ENCODE peak calls at places on chromosomes 3 and 15, in ten cellular contexts. H, R, X, C, E, Y, F, U, T and M are unnamed samples.

GRCh38 chr15:85142324-85142723 is 160.7 kb downstream of the PDE8A start:
- DNase-seq in H (no peak), U (peak; percentile 5), E (peak; percentile 63), T (no peak), R (no peak), X (peak; percentile 75), Y (peak; percentile 53), C (peak; percentile 63), F (no peak), M (no peak)

GRCh38 chr15:78641876-78642275 is 866 bp upstream of the CHRNB4 start:
- DNase-seq in R (no peak), C (no peak), Y (no peak), T (no peak), X (no peak), H (peak; percentile 46), U (no peak), F (peak; percentile 43), E (no peak), M (no peak)

GRCh38 chr3:143895805-143896204 is 47.5 kb upstream of the SLC9A9 start:
- DNase-seq in F (no peak), U (no peak), T (peak; percentile 3), C (peak; percentile 17), R (no peak), Y (peak; percentile 40), X (peak; percentile 2), E (no peak), H (no peak), M (no peak)

GRCh38 chr15:56913670-56914069 is 4.8 kb upstream of the TCF12 start:
- DNase-seq in X (peak; percentile 25), H (no peak), C (no peak), Y (peak; percentile 84), T (no peak), E (no peak), U (peak; percentile 33), R (no peak), F (peak; percentile 38), M (no peak)

GRCh38 chr3:98680723-98681122 is 82.4 kb upstream of the ST3GAL6 start:
- DNase-seq in U (no peak), F (no peak), Y (no peak), T (no peak), C (peak; percentile 82), H (no peak), R (no peak), X (peak; percentile 20), E (peak; percentile 87), M (no peak)

GRCh38 chr15:82850731-82851130 is 41.3 kb downstream of the WHAMM start:
- DNase-seq in U (no peak), T (no peak), R (no peak), C (no peak), Y (no peak), E (no peak), X (no peak), F (no peak), H (no peak), M (no peak)

GRCh38 chr3:14223595-14223994 is 45.0 kb downstream of the LSM3 start:
- DNase-seq in F (no peak), C (no peak), R (no peak), X (no peak), Y (no peak), E (no peak), T (no peak), U (no peak), H (no peak), M (no peak)

GRCh38 chr3:197155039-197155438 is 125.4 kb upstream of the MELTF start:
- DNase-seq in U (no peak), X (no peak), R (no peak), H (no peak), Y (no peak), C (no peak), E (no peak), F (no peak), T (no peak), M (no peak)

GRCh38 chr3:12170207-12170606 is 11.5 kb upstream of the TIMP4 start:
- DNase-seq in E (no peak), U (no peak), T (no peak), C (peak; percentile 77), Y (peak; percentile 60), F (no peak), H (no peak), R (no peak), X (peak; percentile 77), M (no peak)

GRCh38 chr15:75178171-75178937 is 23.3 kb upstream of the C15orf39 start:
- DNase-seq in T (no peak), F (peak; percentile 71), U (no peak), C (peak; percentile 14), X (no peak), H (no peak), Y (no peak), E (no peak), R (no peak), M (no peak)

GRCh38 chr3:129934234-129935123 is 40.0 kb upstream of the TRH start:
- DNase-seq in R (no peak), T (peak; percentile 41), F (peak; percentile 68), E (no peak), C (peak; percentile 23), H (no peak), Y (peak; percentile 40), X (peak; percentile 16), U (no peak), M (no peak)

GRCh38 chr15:83973816-83974215 is 261.8 kb upstream of the GOLGA6L4 start:
- DNase-seq in C (peak; percentile 17), F (peak; percentile 33), H (peak; percentile 35), Y (peak; percentile 17), X (peak; percentile 4), U (no peak), T (peak; percentile 22), R (no peak), E (no peak), M (peak; percentile 30)

GRCh38 chr15:84402856-84403608 is 167.5 kb downstream of the GOLGA6L4 start:
- DNase-seq in T (no peak), Y (no peak), F (no peak), U (no peak), R (no peak), X (no peak), C (no peak), E (no peak), H (peak; percentile 4), M (no peak)

GRCh38 chr15:63380151-63380827 is 1.4 kb downstream of the CA12 start:
- DNase-seq in U (no peak), Y (no peak), X (no peak), H (no peak), T (no peak), R (no peak), E (no peak), F (no peak), C (no peak), M (no peak)
- H3K4me3 ChIP-seq in U (peak overlapping the region; percentile 64), Y (peak overlapping the region; percentile 70), X (no peak overlapping the region), H (no peak overlapping the region), T (no peak overlapping the region), R (peak overlapping the region; percentile 73), E (peak overlapping the region; percentile 81), F (peak overlapping the region; percentile 72), C (peak overlapping the region; percentile 82), M (no peak overlapping the region)

GRCh38 chr3:43726511-43726910 is 35.8 kb downstream of the ABHD5 start:
- DNase-seq in T (no peak), E (no peak), U (no peak), X (peak; percentile 68), Y (peak; percentile 57), R (no peak), H (no peak), C (peak; percentile 90), F (no peak), M (no peak)
- TF ChIP-seq CTCF in T (no peak), E (no peak), U (no peak), X (no peak), Y (no peak), R (no peak), H (no peak), C (no peak), F (no peak), M (no peak)

GRCh38 chr3:194995334-194995733 is 275.6 kb downstream of the XXYLT1 start:
- DNase-seq in Y (no peak), R (no peak), H (no peak), U (no peak), X (no peak), F (no peak), C (no peak), T (no peak), E (no peak), M (no peak)
- H3K4me3 ChIP-seq in Y (no peak overlapping the region), R (no peak overlapping the region), H (no peak overlapping the region), U (no peak overlapping the region), X (no peak overlapping the region), F (no peak overlapping the region), C (no peak overlapping the region), T (no peak overlapping the region), E (no peak overlapping the region), M (no peak overlapping the region)

GRCh38 chr3:36843065-36844051 is 79.0 kb upstream of the DCLK3 start:
- DNase-seq in U (no peak), F (peak; percentile 85), C (peak; percentile 43), H (peak; percentile 77), X (peak; percentile 23), Y (peak; percentile 33), E (peak; percentile 20), T (peak; percentile 17), R (no peak), M (no peak)
- TF ChIP-seq CTCF in U (peak; percentile 60), F (peak; percentile 74), C (peak; percentile 69), H (peak; percentile 94), X (peak; percentile 42), Y (peak; percentile 80), E (peak; percentile 82), T (peak; percentile 69), R (peak; percentile 45), M (peak; percentile 86)

GRCh38 chr3:156274791-156275190 is 154.4 kb downstream of the KCNAB1 start:
- DNase-seq in Y (no peak), H (no peak), E (no peak), F (no peak), R (no peak), U (no peak), C (no peak), X (no peak), T (no peak), M (no peak)
- H3K4me3 ChIP-seq in Y (no peak overlapping the region), H (no peak overlapping the region), E (no peak overlapping the region), F (no peak overlapping the region), R (no peak overlapping the region), U (no peak overlapping the region), C (no peak overlapping the region), X (no peak overlapping the region), T (no peak overlapping the region), M (no peak overlapping the region)

GRCh38 chr3:30606301-30607031 is at the start of gene TGFBR2:
- DNase-seq in R (peak; percentile 99), F (peak; percentile 87), C (peak; percentile 100), Y (peak; percentile 99), E (peak; percentile 98), H (peak; percentile 38), X (peak; percentile 99), U (peak; percentile 95), T (peak; percentile 91), M (peak; percentile 7)
- TF ChIP-seq CTCF in R (no peak), F (no peak), C (no peak), Y (no peak), E (peak; percentile 37), H (peak; percentile 1), X (peak; percentile 39), U (peak; percentile 10), T (no peak), M (no peak)

DNA sequence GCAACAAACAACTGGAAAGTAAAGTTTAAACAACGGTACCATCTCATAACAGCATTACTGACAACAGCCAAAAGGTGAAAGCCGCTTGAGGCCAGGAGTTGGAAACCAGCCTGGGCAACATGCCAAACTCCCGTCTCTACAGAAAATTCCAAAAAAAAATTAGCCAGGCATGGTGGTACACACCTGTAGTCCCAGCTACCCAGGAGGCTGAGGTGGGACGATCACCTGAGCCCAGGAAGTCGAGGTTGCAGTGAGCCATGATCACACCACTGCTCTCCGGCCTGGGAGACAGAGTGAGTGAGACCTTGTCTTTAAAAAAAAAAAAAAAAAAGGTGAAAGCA is 4.4 kb downstream of the TNK2 start:
- DNase-seq in C (no peak), Y (no peak), X (no peak), E (no peak), H (no peak), T (no peak), U (no peak), R (no peak), F (no peak), M (no peak)
- H3K4me3 ChIP-seq in C (no peak overlapping the region), Y (no peak overlapping the region), X (no peak overlapping the region), E (no peak overlapping the region), H (no peak overlapping the region), T (peak overlapping the region; percentile 76), U (no peak overlapping the region), R (no peak overlapping the region), F (no peak overlapping the region), M (no peak overlapping the region)